ENCODE peak calls at places on chromosomes 6 and 20, in nine cellular contexts. One of them, this sample, is unnamed.

GRCh38 chr20:50151034-50151743 is 2.3 kb downstream of the PEDS1 start:
- DNase-seq in cardiac muscle cell: no peak
- DNase-seq in trophoblast cell: peak
- DNase-seq in CD8-positive, alpha-beta T cell: no peak
- DNase-seq in lung: peak
- DNase-seq in left ventricle myocardium inferior: no peak
- DNase-seq in uterus: no peak
- DNase-seq in ascending aorta: no peak
- DNase-seq in GM23248: peak
- DNase-seq in this sample: no peak

GRCh38 chr6:124008689-124009371 is 205.2 kb downstream of the NKAIN2 start:
- DNase-seq in left ventricle myocardium inferior: no peak
- DNase-seq in uterus: no peak
- DNase-seq in ascending aorta: no peak
- DNase-seq in cardiac muscle cell: no peak
- DNase-seq in lung: no peak
- DNase-seq in CD8-positive, alpha-beta T cell: no peak
- DNase-seq in trophoblast cell: no peak
- DNase-seq in GM23248: no peak
- DNase-seq in this sample: no peak

GRCh38 chr20:38723982-38724602 is at the start of gene SLC32A1:
- DNase-seq in GM23248: no peak
- DNase-seq in cardiac muscle cell: no peak
- DNase-seq in trophoblast cell: no peak
- DNase-seq in ascending aorta: no peak
- DNase-seq in left ventricle myocardium inferior: no peak
- DNase-seq in uterus: no peak
- DNase-seq in CD8-positive, alpha-beta T cell: no peak
- DNase-seq in lung: no peak
- DNase-seq in this sample: no peak

GRCh38 chr6:160111812-160112211 is 9.8 kb upstream of the SLC22A1 start:
- DNase-seq in lung: no peak
- DNase-seq in left ventricle myocardium inferior: no peak
- DNase-seq in trophoblast cell: no peak
- DNase-seq in ascending aorta: no peak
- DNase-seq in cardiac muscle cell: no peak
- DNase-seq in CD8-positive, alpha-beta T cell: no peak
- DNase-seq in GM23248: no peak
- DNase-seq in uterus: no peak
- DNase-seq in this sample: no peak

GRCh38 chr6:31918069-31918725 is 9.3 kb upstream of the C2 start:
- DNase-seq in left ventricle myocardium inferior: no peak
- DNase-seq in ascending aorta: no peak
- DNase-seq in lung: no peak
- DNase-seq in cardiac muscle cell: no peak
- DNase-seq in CD8-positive, alpha-beta T cell: no peak
- DNase-seq in uterus: no peak
- DNase-seq in trophoblast cell: no peak
- DNase-seq in GM23248: peak
- DNase-seq in this sample: no peak

GRCh38 chr20:16011519-16011918 is 561.7 kb downstream of the KIF16B start:
- DNase-seq in trophoblast cell: no peak
- DNase-seq in uterus: no peak
- DNase-seq in cardiac muscle cell: no peak
- DNase-seq in left ventricle myocardium inferior: no peak
- DNase-seq in GM23248: no peak
- DNase-seq in lung: no peak
- DNase-seq in CD8-positive, alpha-beta T cell: no peak
- DNase-seq in ascending aorta: no peak
- DNase-seq in this sample: no peak

GRCh38 chr6:18302561-18303439 is 38.5 kb upstream of the DEK start:
- DNase-seq in GM23248: no peak
- DNase-seq in cardiac muscle cell: no peak
- DNase-seq in CD8-positive, alpha-beta T cell: no peak
- DNase-seq in lung: no peak
- DNase-seq in uterus: no peak
- DNase-seq in ascending aorta: no peak
- DNase-seq in trophoblast cell: no peak
- DNase-seq in left ventricle myocardium inferior: no peak
- DNase-seq in this sample: no peak

GRCh38 chr6:139436521-139437348 is 62.3 kb upstream of the CITED2 start:
- DNase-seq in ascending aorta: no peak
- DNase-seq in uterus: no peak
- DNase-seq in left ventricle myocardium inferior: no peak
- DNase-seq in GM23248: no peak
- DNase-seq in CD8-positive, alpha-beta T cell: no peak
- DNase-seq in lung: no peak
- DNase-seq in cardiac muscle cell: peak
- DNase-seq in trophoblast cell: peak
- DNase-seq in this sample: no peak

GRCh38 chr6:95517004-95517403 is 60.3 kb upstream of the MANEA start:
- DNase-seq in cardiac muscle cell: no peak
- DNase-seq in uterus: no peak
- DNase-seq in ascending aorta: no peak
- DNase-seq in left ventricle myocardium inferior: no peak
- DNase-seq in trophoblast cell: no peak
- DNase-seq in CD8-positive, alpha-beta T cell: no peak
- DNase-seq in lung: no peak
- DNase-seq in GM23248: no peak
- DNase-seq in this sample: no peak

GRCh38 chr20:10466325-10466724 is 31.2 kb downstream of the SLX4IP start:
- DNase-seq in CD8-positive, alpha-beta T cell: no peak
- DNase-seq in trophoblast cell: no peak
- DNase-seq in GM23248: no peak
- DNase-seq in uterus: no peak
- DNase-seq in ascending aorta: no peak
- DNase-seq in lung: no peak
- DNase-seq in cardiac muscle cell: peak
- DNase-seq in left ventricle myocardium inferior: no peak
- DNase-seq in this sample: no peak

GRCh38 chr6:136959471-136959891 is 37.4 kb downstream of the SLC35D3 start:
- DNase-seq in CD8-positive, alpha-beta T cell: no peak
- DNase-seq in left ventricle myocardium inferior: no peak
- DNase-seq in GM23248: no peak
- DNase-seq in lung: no peak
- DNase-seq in trophoblast cell: peak
- DNase-seq in cardiac muscle cell: peak
- DNase-seq in uterus: no peak
- DNase-seq in ascending aorta: no peak
- DNase-seq in this sample: no peak

GRCh38 chr6:56370591-56371198 is 123.3 kb upstream of the COL21A1 start:
- DNase-seq in left ventricle myocardium inferior: no peak
- DNase-seq in cardiac muscle cell: peak
- DNase-seq in CD8-positive, alpha-beta T cell: no peak
- DNase-seq in GM23248: peak
- DNase-seq in lung: peak
- DNase-seq in trophoblast cell: no peak
- DNase-seq in ascending aorta: peak
- DNase-seq in uterus: peak
- DNase-seq in this sample: no peak

GRCh38 chr6:27873101-27874030 is 38.8 kb downstream of the OR2B2 start:
- DNase-seq in ascending aorta: peak
- DNase-seq in CD8-positive, alpha-beta T cell: peak
- DNase-seq in uterus: peak
- DNase-seq in cardiac muscle cell: peak
- DNase-seq in trophoblast cell: peak
- DNase-seq in left ventricle myocardium inferior: peak
- DNase-seq in GM23248: peak
- DNase-seq in lung: no peak
- DNase-seq in this sample: no peak

DNA sequence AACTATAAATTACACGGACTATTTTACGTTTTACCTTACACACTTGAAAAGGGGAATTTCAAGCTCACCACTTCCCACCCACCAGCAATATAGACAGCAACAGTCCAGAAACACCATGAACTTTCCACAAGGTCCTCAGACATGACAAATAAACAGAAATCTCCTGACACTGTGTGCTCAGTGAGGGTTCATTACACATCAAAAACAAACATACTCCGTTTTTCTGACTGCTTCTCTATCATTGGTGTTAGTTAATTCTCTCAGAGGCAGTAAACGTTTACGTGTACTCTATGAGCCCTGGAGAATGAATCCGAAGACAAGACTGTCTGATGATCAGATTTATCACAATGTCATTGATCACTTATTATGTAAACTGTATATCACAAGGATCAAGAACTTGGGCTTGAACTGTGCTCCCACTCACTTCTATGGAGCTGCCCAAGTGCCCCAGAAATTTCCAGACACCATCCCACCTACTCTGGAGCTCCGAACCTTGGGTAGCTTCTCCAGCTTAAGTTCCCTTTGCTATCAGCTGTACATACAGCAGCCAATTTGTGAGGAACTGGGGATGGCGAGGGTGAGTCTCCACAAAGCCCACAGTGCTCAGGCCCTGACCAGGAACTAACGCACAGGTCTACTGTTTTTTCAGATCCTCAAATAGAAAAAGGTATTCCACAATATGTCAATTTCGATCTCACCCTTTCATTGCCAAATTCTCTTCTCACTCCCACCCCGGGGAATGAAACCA is 86.0 kb downstream of the ALDH8A1 start:
- DNase-seq in CD8-positive, alpha-beta T cell: no peak
- DNase-seq in left ventricle myocardium inferior: no peak
- DNase-seq in uterus: no peak
- DNase-seq in GM23248: no peak
- DNase-seq in cardiac muscle cell: no peak
- DNase-seq in trophoblast cell: no peak
- DNase-seq in lung: no peak
- DNase-seq in ascending aorta: no peak
- DNase-seq in this sample: no peak
- H3K27ac ChIP-seq in CD8-positive, alpha-beta T cell: no peak
- H3K27ac ChIP-seq in left ventricle myocardium inferior: no peak
- H3K27ac ChIP-seq in uterus: no peak
- H3K27ac ChIP-seq in GM23248: no peak
- H3K27ac ChIP-seq in cardiac muscle cell: no peak
- H3K27ac ChIP-seq in trophoblast cell: no peak
- H3K27ac ChIP-seq in lung: no peak
- H3K27ac ChIP-seq in ascending aorta: no peak
- H3K27ac ChIP-seq in this sample: no peak

DNA sequence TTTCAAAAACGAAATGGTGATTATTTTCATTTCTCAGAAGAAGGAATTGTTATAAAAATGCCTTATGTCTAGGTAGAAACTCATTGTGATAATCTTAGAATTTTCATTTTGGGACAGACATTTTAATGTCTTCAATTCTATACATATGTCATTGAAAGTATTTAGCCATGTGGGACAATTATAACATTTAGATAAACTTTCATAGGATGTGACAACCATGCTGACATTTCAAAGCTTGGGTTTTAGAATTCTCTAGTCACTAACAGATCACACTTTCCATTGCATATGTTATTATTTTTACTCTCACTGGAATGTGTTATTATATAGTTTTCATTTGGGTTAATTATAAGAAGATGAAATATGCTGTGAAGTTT is 4.9 kb downstream of the TAGAP start:
- DNase-seq in CD8-positive, alpha-beta T cell: no peak
- DNase-seq in ascending aorta: no peak
- DNase-seq in left ventricle myocardium inferior: no peak
- DNase-seq in cardiac muscle cell: no peak
- DNase-seq in GM23248: no peak
- DNase-seq in lung: no peak
- DNase-seq in trophoblast cell: no peak
- DNase-seq in uterus: no peak
- DNase-seq in this sample: no peak
- H3K27ac ChIP-seq in CD8-positive, alpha-beta T cell: peak
- H3K27ac ChIP-seq in ascending aorta: no peak
- H3K27ac ChIP-seq in left ventricle myocardium inferior: no peak
- H3K27ac ChIP-seq in cardiac muscle cell: no peak
- H3K27ac ChIP-seq in GM23248: no peak
- H3K27ac ChIP-seq in lung: no peak
- H3K27ac ChIP-seq in trophoblast cell: no peak
- H3K27ac ChIP-seq in uterus: peak
- H3K27ac ChIP-seq in this sample: no peak

GRCh38 chr6:17212541-17213371 is 68.4 kb upstream of the RBM24 start:
- DNase-seq in uterus: peak
- DNase-seq in CD8-positive, alpha-beta T cell: no peak
- DNase-seq in cardiac muscle cell: peak
- DNase-seq in lung: no peak
- DNase-seq in GM23248: peak
- DNase-seq in left ventricle myocardium inferior: peak
- DNase-seq in ascending aorta: peak
- DNase-seq in trophoblast cell: no peak
- DNase-seq in this sample: no peak
- H3K27ac ChIP-seq in uterus: peak
- H3K27ac ChIP-seq in CD8-positive, alpha-beta T cell: no peak
- H3K27ac ChIP-seq in cardiac muscle cell: peak
- H3K27ac ChIP-seq in lung: no peak
- H3K27ac ChIP-seq in GM23248: no peak
- H3K27ac ChIP-seq in left ventricle myocardium inferior: peak
- H3K27ac ChIP-seq in ascending aorta: peak
- H3K27ac ChIP-seq in trophoblast cell: no peak
- H3K27ac ChIP-seq in this sample: no peak

DNA sequence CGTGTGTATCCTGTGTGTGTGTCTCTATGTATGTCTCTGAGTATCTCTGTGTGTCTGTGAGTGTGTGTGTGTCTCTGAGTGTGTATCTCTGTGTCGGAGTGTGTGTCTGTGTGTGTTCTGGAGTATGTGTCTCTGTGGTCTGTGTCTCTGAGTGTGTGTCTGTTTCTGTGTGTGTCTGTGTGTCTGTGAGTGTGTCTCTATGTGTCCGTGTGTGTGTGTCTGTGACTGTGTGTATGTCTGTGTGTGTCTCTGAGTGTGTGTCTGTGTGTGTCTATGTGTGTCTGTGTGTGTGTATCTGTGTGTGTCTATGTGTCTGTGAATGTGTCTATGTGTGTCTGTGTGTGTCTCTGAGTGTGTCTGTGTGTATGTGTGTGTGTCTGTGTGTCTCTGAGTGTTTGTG is 73.4 kb downstream of the SRC start:
- DNase-seq in CD8-positive, alpha-beta T cell: no peak
- DNase-seq in left ventricle myocardium inferior: no peak
- DNase-seq in trophoblast cell: no peak
- DNase-seq in cardiac muscle cell: no peak
- DNase-seq in ascending aorta: no peak
- DNase-seq in uterus: no peak
- DNase-seq in lung: no peak
- DNase-seq in GM23248: no peak
- DNase-seq in this sample: no peak
- H3K27ac ChIP-seq in CD8-positive, alpha-beta T cell: no peak
- H3K27ac ChIP-seq in left ventricle myocardium inferior: no peak
- H3K27ac ChIP-seq in trophoblast cell: no peak
- H3K27ac ChIP-seq in cardiac muscle cell: no peak
- H3K27ac ChIP-seq in ascending aorta: no peak
- H3K27ac ChIP-seq in uterus: no peak
- H3K27ac ChIP-seq in lung: no peak
- H3K27ac ChIP-seq in GM23248: no peak
- H3K27ac ChIP-seq in this sample: no peak

GRCh38 chr6:169789944-169790927 is 38.8 kb downstream of the ERMARD start:
- DNase-seq in left ventricle myocardium inferior: peak
- DNase-seq in cardiac muscle cell: peak
- DNase-seq in CD8-positive, alpha-beta T cell: peak
- DNase-seq in GM23248: peak
- DNase-seq in ascending aorta: peak
- DNase-seq in trophoblast cell: peak
- DNase-seq in lung: peak
- DNase-seq in uterus: peak
- DNase-seq in this sample: peak
- H3K27ac ChIP-seq in left ventricle myocardium inferior: peak
- H3K27ac ChIP-seq in cardiac muscle cell: no peak
- H3K27ac ChIP-seq in CD8-positive, alpha-beta T cell: no peak
- H3K27ac ChIP-seq in GM23248: peak
- H3K27ac ChIP-seq in ascending aorta: peak
- H3K27ac ChIP-seq in trophoblast cell: no peak
- H3K27ac ChIP-seq in lung: peak
- H3K27ac ChIP-seq in uterus: peak
- H3K27ac ChIP-seq in this sample: peak

This sample was measured in suprapubic skin.